ENCODE peak calls at places on chromosomes 7 and 10, in eight cellular contexts. One of them, this sample, is unnamed.

GRCh38 chr10:8638088-8638672 is 583.7 kb downstream of the GATA3 start:
- DNase-seq in lower leg skin: no peak
- DNase-seq in CD4-positive, alpha-beta memory T cell: no peak
- DNase-seq in GM04503: no peak
- DNase-seq in coronary artery: no peak
- DNase-seq in stimulated activated CD8-positive, alpha-beta memory T cell treated with anti-CD3 and anti-CD28 coated beads, Interleukin-15, amount 100 ng/mL, for 24 hours: no peak
- DNase-seq in HTR-8/SVneo: no peak
- DNase-seq in keratinocyte: no peak
- DNase-seq in this sample: no peak

GRCh38 chr7:133633055-133633454 is 380.2 kb downstream of the EXOC4 start:
- DNase-seq in stimulated activated CD8-positive, alpha-beta memory T cell treated with anti-CD3 and anti-CD28 coated beads, Interleukin-15, amount 100 ng/mL, for 24 hours: no peak
- DNase-seq in CD4-positive, alpha-beta memory T cell: no peak
- DNase-seq in lower leg skin: no peak
- DNase-seq in keratinocyte: peak
- DNase-seq in GM04503: no peak
- DNase-seq in HTR-8/SVneo: peak
- DNase-seq in coronary artery: no peak
- DNase-seq in this sample: no peak

GRCh38 chr10:14474656-14475055 is 143.9 kb upstream of the FRMD4A start:
- DNase-seq in coronary artery: no peak
- DNase-seq in CD4-positive, alpha-beta memory T cell: no peak
- DNase-seq in stimulated activated CD8-positive, alpha-beta memory T cell treated with anti-CD3 and anti-CD28 coated beads, Interleukin-15, amount 100 ng/mL, for 24 hours: no peak
- DNase-seq in HTR-8/SVneo: no peak
- DNase-seq in lower leg skin: no peak
- DNase-seq in keratinocyte: no peak
- DNase-seq in GM04503: no peak
- DNase-seq in this sample: no peak

GRCh38 chr10:120372917-120373316 is 84.1 kb upstream of the PLPP4 start:
- DNase-seq in GM04503: no peak
- DNase-seq in coronary artery: no peak
- DNase-seq in keratinocyte: no peak
- DNase-seq in stimulated activated CD8-positive, alpha-beta memory T cell treated with anti-CD3 and anti-CD28 coated beads, Interleukin-15, amount 100 ng/mL, for 24 hours: no peak
- DNase-seq in lower leg skin: no peak
- DNase-seq in CD4-positive, alpha-beta memory T cell: no peak
- DNase-seq in HTR-8/SVneo: no peak
- DNase-seq in this sample: no peak

GRCh38 chr7:1706721-1707613 is 36.9 kb downstream of the ELFN1 start:
- DNase-seq in GM04503: no peak
- DNase-seq in stimulated activated CD8-positive, alpha-beta memory T cell treated with anti-CD3 and anti-CD28 coated beads, Interleukin-15, amount 100 ng/mL, for 24 hours: no peak
- DNase-seq in lower leg skin: no peak
- DNase-seq in keratinocyte: no peak
- DNase-seq in coronary artery: peak
- DNase-seq in HTR-8/SVneo: no peak
- DNase-seq in CD4-positive, alpha-beta memory T cell: no peak
- DNase-seq in this sample: no peak

GRCh38 chr10:19904202-19904661 is 88.0 kb downstream of the PLXDC2 start:
- DNase-seq in lower leg skin: no peak
- DNase-seq in coronary artery: no peak
- DNase-seq in HTR-8/SVneo: no peak
- DNase-seq in CD4-positive, alpha-beta memory T cell: no peak
- DNase-seq in keratinocyte: no peak
- DNase-seq in GM04503: no peak
- DNase-seq in stimulated activated CD8-positive, alpha-beta memory T cell treated with anti-CD3 and anti-CD28 coated beads, Interleukin-15, amount 100 ng/mL, for 24 hours: no peak
- DNase-seq in this sample: no peak

GRCh38 chr10:97873569-97873968 is 23.9 kb downstream of the GOLGA7B start:
- DNase-seq in stimulated activated CD8-positive, alpha-beta memory T cell treated with anti-CD3 and anti-CD28 coated beads, Interleukin-15, amount 100 ng/mL, for 24 hours: no peak
- DNase-seq in HTR-8/SVneo: no peak
- DNase-seq in GM04503: no peak
- DNase-seq in CD4-positive, alpha-beta memory T cell: no peak
- DNase-seq in keratinocyte: no peak
- DNase-seq in lower leg skin: peak
- DNase-seq in coronary artery: no peak
- DNase-seq in this sample: no peak

GRCh38 chr7:47370461-47371042 is 211.4 kb downstream of the TNS3 start:
- DNase-seq in lower leg skin: no peak
- DNase-seq in stimulated activated CD8-positive, alpha-beta memory T cell treated with anti-CD3 and anti-CD28 coated beads, Interleukin-15, amount 100 ng/mL, for 24 hours: no peak
- DNase-seq in coronary artery: no peak
- DNase-seq in HTR-8/SVneo: no peak
- DNase-seq in CD4-positive, alpha-beta memory T cell: no peak
- DNase-seq in GM04503: no peak
- DNase-seq in keratinocyte: no peak
- DNase-seq in this sample: no peak

GRCh38 chr7:44377681-44378421 is 52.5 kb upstream of the CAMK2B start:
- DNase-seq in CD4-positive, alpha-beta memory T cell: no peak
- DNase-seq in stimulated activated CD8-positive, alpha-beta memory T cell treated with anti-CD3 and anti-CD28 coated beads, Interleukin-15, amount 100 ng/mL, for 24 hours: no peak
- DNase-seq in keratinocyte: peak
- DNase-seq in coronary artery: peak
- DNase-seq in lower leg skin: no peak
- DNase-seq in HTR-8/SVneo: no peak
- DNase-seq in GM04503: no peak
- DNase-seq in this sample: no peak

GRCh38 chr10:57791546-57791945 is 476.1 kb downstream of the IPMK start:
- DNase-seq in keratinocyte: no peak
- DNase-seq in CD4-positive, alpha-beta memory T cell: no peak
- DNase-seq in lower leg skin: no peak
- DNase-seq in stimulated activated CD8-positive, alpha-beta memory T cell treated with anti-CD3 and anti-CD28 coated beads, Interleukin-15, amount 100 ng/mL, for 24 hours: no peak
- DNase-seq in GM04503: no peak
- DNase-seq in coronary artery: no peak
- DNase-seq in HTR-8/SVneo: no peak
- DNase-seq in this sample: no peak

GRCh38 chr7:55211721-55212120 is 153.4 kb upstream of the LANCL2 start:
- DNase-seq in keratinocyte: no peak
- DNase-seq in CD4-positive, alpha-beta memory T cell: no peak
- DNase-seq in lower leg skin: no peak
- DNase-seq in stimulated activated CD8-positive, alpha-beta memory T cell treated with anti-CD3 and anti-CD28 coated beads, Interleukin-15, amount 100 ng/mL, for 24 hours: no peak
- DNase-seq in GM04503: no peak
- DNase-seq in HTR-8/SVneo: no peak
- DNase-seq in coronary artery: no peak
- DNase-seq in this sample: no peak

GRCh38 chr10:17022399-17022798 is 107.2 kb downstream of the CUBN start:
- DNase-seq in lower leg skin: no peak
- DNase-seq in HTR-8/SVneo: no peak
- DNase-seq in stimulated activated CD8-positive, alpha-beta memory T cell treated with anti-CD3 and anti-CD28 coated beads, Interleukin-15, amount 100 ng/mL, for 24 hours: no peak
- DNase-seq in coronary artery: no peak
- DNase-seq in GM04503: no peak
- DNase-seq in CD4-positive, alpha-beta memory T cell: no peak
- DNase-seq in keratinocyte: no peak
- DNase-seq in this sample: no peak

GRCh38 chr10:129093641-129094040 is 373.4 kb upstream of the MGMT start:
- DNase-seq in CD4-positive, alpha-beta memory T cell: no peak
- DNase-seq in stimulated activated CD8-positive, alpha-beta memory T cell treated with anti-CD3 and anti-CD28 coated beads, Interleukin-15, amount 100 ng/mL, for 24 hours: no peak
- DNase-seq in coronary artery: no peak
- DNase-seq in keratinocyte: no peak
- DNase-seq in GM04503: no peak
- DNase-seq in lower leg skin: no peak
- DNase-seq in HTR-8/SVneo: no peak
- DNase-seq in this sample: no peak

GRCh38 chr10:117175215-117175900 is 21.9 kb upstream of the KCNK18 start:
- DNase-seq in GM04503: no peak
- DNase-seq in lower leg skin: peak
- DNase-seq in stimulated activated CD8-positive, alpha-beta memory T cell treated with anti-CD3 and anti-CD28 coated beads, Interleukin-15, amount 100 ng/mL, for 24 hours: no peak
- DNase-seq in coronary artery: no peak
- DNase-seq in keratinocyte: no peak
- DNase-seq in CD4-positive, alpha-beta memory T cell: no peak
- DNase-seq in HTR-8/SVneo: no peak
- DNase-seq in this sample: no peak

GRCh38 chr7:105020926-105021325 is 6.9 kb downstream of the KMT2E start:
- DNase-seq in CD4-positive, alpha-beta memory T cell: no peak
- DNase-seq in stimulated activated CD8-positive, alpha-beta memory T cell treated with anti-CD3 and anti-CD28 coated beads, Interleukin-15, amount 100 ng/mL, for 24 hours: no peak
- DNase-seq in HTR-8/SVneo: no peak
- DNase-seq in GM04503: no peak
- DNase-seq in lower leg skin: no peak
- DNase-seq in keratinocyte: no peak
- DNase-seq in coronary artery: no peak
- DNase-seq in this sample: no peak

GRCh38 chr10:118922226-118922625 is 107.3 kb upstream of the NANOS1 start:
- DNase-seq in HTR-8/SVneo: no peak
- DNase-seq in coronary artery: no peak
- DNase-seq in lower leg skin: no peak
- DNase-seq in GM04503: no peak
- DNase-seq in stimulated activated CD8-positive, alpha-beta memory T cell treated with anti-CD3 and anti-CD28 coated beads, Interleukin-15, amount 100 ng/mL, for 24 hours: no peak
- DNase-seq in CD4-positive, alpha-beta memory T cell: no peak
- DNase-seq in keratinocyte: no peak
- DNase-seq in this sample: no peak

GRCh38 chr7:95213809-95214492 is 110.4 kb downstream of the PON1 start:
- DNase-seq in CD4-positive, alpha-beta memory T cell: no peak
- DNase-seq in lower leg skin: peak
- DNase-seq in coronary artery: peak
- DNase-seq in HTR-8/SVneo: no peak
- DNase-seq in GM04503: peak
- DNase-seq in stimulated activated CD8-positive, alpha-beta memory T cell treated with anti-CD3 and anti-CD28 coated beads, Interleukin-15, amount 100 ng/mL, for 24 hours: no peak
- DNase-seq in keratinocyte: no peak
- DNase-seq in this sample: no peak

GRCh38 chr10:97921581-97922377 is 72.1 kb downstream of the GOLGA7B start:
- DNase-seq in HTR-8/SVneo: no peak
- DNase-seq in GM04503: no peak
- DNase-seq in stimulated activated CD8-positive, alpha-beta memory T cell treated with anti-CD3 and anti-CD28 coated beads, Interleukin-15, amount 100 ng/mL, for 24 hours: no peak
- DNase-seq in CD4-positive, alpha-beta memory T cell: no peak
- DNase-seq in keratinocyte: no peak
- DNase-seq in lower leg skin: no peak
- DNase-seq in coronary artery: no peak
- DNase-seq in this sample: no peak

GRCh38 chr7:34991938-34992840 is 45.1 kb downstream of the DPY19L1 start:
- DNase-seq in coronary artery: no peak
- DNase-seq in CD4-positive, alpha-beta memory T cell: peak
- DNase-seq in GM04503: no peak
- DNase-seq in lower leg skin: no peak
- DNase-seq in HTR-8/SVneo: peak
- DNase-seq in stimulated activated CD8-positive, alpha-beta memory T cell treated with anti-CD3 and anti-CD28 coated beads, Interleukin-15, amount 100 ng/mL, for 24 hours: no peak
- DNase-seq in keratinocyte: no peak
- DNase-seq in this sample: peak

GRCh38 chr10:21399392-21400015 is 126.0 kb downstream of the SKIDA1 start:
- DNase-seq in HTR-8/SVneo: no peak
- DNase-seq in coronary artery: no peak
- DNase-seq in CD4-positive, alpha-beta memory T cell: no peak
- DNase-seq in lower leg skin: no peak
- DNase-seq in GM04503: peak
- DNase-seq in keratinocyte: peak
- DNase-seq in stimulated activated CD8-positive, alpha-beta memory T cell treated with anti-CD3 and anti-CD28 coated beads, Interleukin-15, amount 100 ng/mL, for 24 hours: no peak
- DNase-seq in this sample: no peak

GRCh38 chr7:80129785-80130184 is 4.8 kb upstream of the GNAI1 start:
- DNase-seq in HTR-8/SVneo: no peak
- DNase-seq in GM04503: no peak
- DNase-seq in lower leg skin: no peak
- DNase-seq in coronary artery: no peak
- DNase-seq in keratinocyte: no peak
- DNase-seq in CD4-positive, alpha-beta memory T cell: no peak
- DNase-seq in stimulated activated CD8-positive, alpha-beta memory T cell treated with anti-CD3 and anti-CD28 coated beads, Interleukin-15, amount 100 ng/mL, for 24 hours: no peak
- DNase-seq in this sample: no peak

GRCh38 chr7:30019960-30020359 is 6.5 kb downstream of the FKBP14 start:
- DNase-seq in lower leg skin: no peak
- DNase-seq in HTR-8/SVneo: no peak
- DNase-seq in keratinocyte: no peak
- DNase-seq in stimulated activated CD8-positive, alpha-beta memory T cell treated with anti-CD3 and anti-CD28 coated beads, Interleukin-15, amount 100 ng/mL, for 24 hours: no peak
- DNase-seq in CD4-positive, alpha-beta memory T cell: no peak
- DNase-seq in GM04503: no peak
- DNase-seq in coronary artery: no peak
- DNase-seq in this sample: no peak

GRCh38 chr10:17001961-17002749 is 127.5 kb downstream of the CUBN start:
- DNase-seq in HTR-8/SVneo: no peak
- DNase-seq in keratinocyte: no peak
- DNase-seq in stimulated activated CD8-positive, alpha-beta memory T cell treated with anti-CD3 and anti-CD28 coated beads, Interleukin-15, amount 100 ng/mL, for 24 hours: no peak
- DNase-seq in GM04503: peak
- DNase-seq in lower leg skin: peak
- DNase-seq in coronary artery: peak
- DNase-seq in CD4-positive, alpha-beta memory T cell: peak
- DNase-seq in this sample: no peak

GRCh38 chr10:11045995-11046394 is 28.3 kb downstream of the CELF2 start:
- DNase-seq in stimulated activated CD8-positive, alpha-beta memory T cell treated with anti-CD3 and anti-CD28 coated beads, Interleukin-15, amount 100 ng/mL, for 24 hours: no peak
- DNase-seq in HTR-8/SVneo: no peak
- DNase-seq in coronary artery: no peak
- DNase-seq in CD4-positive, alpha-beta memory T cell: no peak
- DNase-seq in lower leg skin: peak
- DNase-seq in GM04503: no peak
- DNase-seq in keratinocyte: no peak
- DNase-seq in this sample: no peak

GRCh38 chr7:55593515-55594318 is 21.4 kb upstream of the VOPP1 start:
- DNase-seq in GM04503: no peak
- DNase-seq in coronary artery: no peak
- DNase-seq in stimulated activated CD8-positive, alpha-beta memory T cell treated with anti-CD3 and anti-CD28 coated beads, Interleukin-15, amount 100 ng/mL, for 24 hours: peak
- DNase-seq in keratinocyte: no peak
- DNase-seq in lower leg skin: no peak
- DNase-seq in HTR-8/SVneo: peak
- DNase-seq in CD4-positive, alpha-beta memory T cell: peak
- DNase-seq in this sample: peak

GRCh38 chr7:43577485-43577951 is 5.4 kb upstream of the STK17A start:
- DNase-seq in CD4-positive, alpha-beta memory T cell: no peak
- DNase-seq in lower leg skin: no peak
- DNase-seq in GM04503: no peak
- DNase-seq in HTR-8/SVneo: no peak
- DNase-seq in keratinocyte: peak
- DNase-seq in stimulated activated CD8-positive, alpha-beta memory T cell treated with anti-CD3 and anti-CD28 coated beads, Interleukin-15, amount 100 ng/mL, for 24 hours: no peak
- DNase-seq in coronary artery: no peak
- DNase-seq in this sample: no peak